ENCODE peak calls at places on chromosomes 12 and 14, in eight cellular contexts. O is glutamatergic neuron, Y is BE2C, P is mesothelial cell of epicardium, A is heart right ventricle, M is adrenal gland, L is GM10248, H is foreskin fibroblast. D is an unnamed sample.

GRCh38 chr12:128259556-128260070 is 7.4 kb upstream of the TMEM132C start:
- DNase-seq in Y (no peak), A (no peak), L (no peak), P (peak; percentile 54), O (peak; percentile 44), M (no peak), H (no peak), D (peak; percentile 76)

GRCh38 chr12:42260518-42260917 is 22.5 kb upstream of the YAF2 start:
- DNase-seq in Y (no peak), O (no peak), H (no peak), M (no peak), A (no peak), L (no peak), P (no peak), D (no peak)

GRCh38 chr14:104723651-104724406 is at the start of gene ADSS1:
- DNase-seq in H (no peak), A (peak; percentile 81), P (peak; percentile 53), L (peak; percentile 92), M (peak; percentile 63), O (peak; percentile 77), Y (peak; percentile 67), D (peak; percentile 79)

GRCh38 chr12:127809236-127809635 is 457.7 kb upstream of the TMEM132C start:
- DNase-seq in Y (no peak), M (peak; percentile 68), O (no peak), A (peak; percentile 11), P (no peak), H (no peak), L (no peak), D (no peak)

GRCh38 chr14:53011053-53011462 is 60.2 kb upstream of the FERMT2 start:
- DNase-seq in P (no peak), L (no peak), H (peak; percentile 97), A (peak; percentile 54), M (peak; percentile 80), O (no peak), Y (no peak), D (peak; percentile 18)

GRCh38 chr12:124640096-124640495 is 72.7 kb upstream of the NCOR2 start:
- DNase-seq in P (no peak), A (no peak), L (no peak), M (peak; percentile 48), O (no peak), H (peak; percentile 80), Y (no peak), D (no peak)

GRCh38 chr14:105313381-105314286 is 914 bp upstream of the PACS2 start:
- DNase-seq in Y (no peak), M (no peak), A (no peak), P (no peak), L (no peak), O (peak; percentile 63), H (no peak), D (peak; percentile 56)

GRCh38 chr12:64893961-64894360 is 69.5 kb downstream of the TBC1D30 start:
- DNase-seq in Y (no peak), H (peak; percentile 80), L (no peak), M (no peak), A (no peak), P (no peak), O (no peak), D (no peak)

GRCh38 chr14:77124345-77125274 is 17.0 kb downstream of the ZDHHC22 start:
- DNase-seq in L (peak; percentile 79), P (peak; percentile 73), A (no peak), H (peak; percentile 14), O (peak; percentile 65), Y (peak; percentile 71), M (peak; percentile 16), D (peak; percentile 65)

GRCh38 chr14:54002653-54003052 is 46.0 kb upstream of the BMP4 start:
- DNase-seq in M (no peak), L (no peak), O (peak; percentile 18), A (no peak), H (peak; percentile 77), P (no peak), Y (no peak), D (no peak)

GRCh38 chr12:53122961-53123468 is 19.7 kb downstream of the SOAT2 start:
- DNase-seq in Y (peak; percentile 75), M (no peak), H (no peak), L (peak; percentile 3), P (no peak), A (no peak), O (no peak), D (no peak)

GRCh38 chr12:50887191-50887590 is 44.5 kb downstream of the TMPRSS12 start:
- DNase-seq in M (no peak), L (no peak), H (no peak), Y (no peak), P (no peak), A (no peak), O (no peak), D (no peak)

GRCh38 chr12:104668274-104668718 is 211.5 kb downstream of the CHST11 start:
- DNase-seq in O (no peak), M (peak; percentile 69), P (no peak), A (peak; percentile 64), L (no peak), H (peak; percentile 12), Y (peak; percentile 77), D (no peak)

GRCh38 chr12:122480753-122481152 is 20.0 kb downstream of the ZCCHC8 start:
- DNase-seq in Y (no peak), O (no peak), A (no peak), H (no peak), P (peak; percentile 1), L (no peak), M (no peak), D (no peak)

GRCh38 chr12:47281667-47282171 is 202.0 kb upstream of the AMIGO2 start:
- DNase-seq in P (no peak), H (no peak), Y (no peak), M (no peak), A (peak; percentile 6), L (no peak), O (no peak), D (no peak)

GRCh38 chr12:5441497-5442236 is 9.8 kb downstream of the NTF3 start:
- DNase-seq in H (no peak), P (no peak), Y (no peak), L (no peak), A (no peak), M (no peak), O (no peak), D (no peak)

GRCh38 chr12:13727707-13728147 is 253.7 kb downstream of the GRIN2B start:
- DNase-seq in A (no peak), Y (no peak), O (no peak), P (no peak), M (no peak), H (no peak), L (no peak), D (no peak)

GRCh38 chr14:101028971-101029667 is 125.6 kb upstream of the RTL1 start:
- DNase-seq in O (peak; percentile 2), H (no peak), A (no peak), L (no peak), Y (no peak), P (no peak), M (no peak), D (no peak)

GRCh38 chr12:98058838-98059237 is 456.6 kb upstream of the TMPO start:
- DNase-seq in P (no peak), M (no peak), H (no peak), A (no peak), Y (no peak), O (no peak), L (no peak), D (no peak)

DNA sequence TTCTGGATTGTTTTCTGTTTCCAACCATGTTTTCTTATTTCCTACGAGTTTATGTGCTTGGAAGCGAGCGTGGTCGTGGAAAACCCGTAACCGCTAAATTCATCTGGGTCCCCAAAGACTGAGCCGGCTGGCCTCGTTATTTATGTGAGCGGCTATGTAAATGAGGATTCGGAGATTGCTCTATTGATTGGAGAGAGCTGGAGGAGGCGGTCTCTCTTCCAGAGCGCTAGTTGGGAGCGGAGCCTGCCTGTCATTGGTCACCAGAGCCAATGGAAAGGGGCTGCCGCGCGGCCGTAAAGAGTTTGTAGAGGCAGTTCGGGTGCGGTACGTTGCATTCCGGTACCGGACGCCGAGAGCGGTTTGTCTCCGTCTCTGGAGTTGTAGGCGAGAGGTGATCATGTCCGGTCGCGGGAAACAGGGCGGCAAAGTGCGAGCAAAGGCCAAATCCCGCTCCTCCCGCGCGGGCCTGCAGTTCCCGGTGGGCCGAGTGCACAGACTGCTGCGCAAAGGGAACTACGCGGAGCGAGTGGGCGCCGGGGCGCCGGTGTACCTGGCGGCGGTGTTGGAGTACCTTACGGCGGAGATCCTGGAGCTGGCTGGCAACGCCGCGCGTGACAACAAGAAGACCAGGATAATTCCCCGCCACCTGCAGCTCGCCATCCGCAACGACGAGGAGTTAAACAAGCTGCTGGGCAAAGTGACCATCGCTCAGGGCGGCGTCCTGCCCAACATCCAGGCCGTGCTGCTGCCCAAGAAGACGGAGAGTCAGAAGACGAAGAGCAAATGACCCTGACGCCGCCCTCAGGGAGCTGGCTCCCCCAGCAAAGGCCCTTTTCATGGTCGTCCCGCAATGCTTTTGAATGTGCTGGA is 29.0 kb downstream of the WBP11 start:
- DNase-seq in O (peak; percentile 87), M (peak; percentile 98), H (peak; percentile 95), L (peak; percentile 92), A (peak; percentile 96), Y (peak; percentile 92), P (peak; percentile 90), D (peak; percentile 88)
- TF ChIP-seq CTCF in O (no peak), M (no peak), H (no peak), L (peak; percentile 26), A (no peak), Y (no peak), P (peak; percentile 8), D (no peak)

GRCh38 chr12:99390707-99391106 is 256.8 kb upstream of the GARIN6 start:
- DNase-seq in M (no peak), H (no peak), L (peak; percentile 19), A (no peak), O (peak; percentile 70), Y (peak; percentile 9), P (no peak), D (peak; percentile 49)
- TF ChIP-seq CTCF in M (peak; percentile 31), H (no peak), L (peak; percentile 43), A (no peak), O (peak; percentile 73), Y (no peak), P (peak; percentile 28), D (peak; percentile 50)

DNA sequence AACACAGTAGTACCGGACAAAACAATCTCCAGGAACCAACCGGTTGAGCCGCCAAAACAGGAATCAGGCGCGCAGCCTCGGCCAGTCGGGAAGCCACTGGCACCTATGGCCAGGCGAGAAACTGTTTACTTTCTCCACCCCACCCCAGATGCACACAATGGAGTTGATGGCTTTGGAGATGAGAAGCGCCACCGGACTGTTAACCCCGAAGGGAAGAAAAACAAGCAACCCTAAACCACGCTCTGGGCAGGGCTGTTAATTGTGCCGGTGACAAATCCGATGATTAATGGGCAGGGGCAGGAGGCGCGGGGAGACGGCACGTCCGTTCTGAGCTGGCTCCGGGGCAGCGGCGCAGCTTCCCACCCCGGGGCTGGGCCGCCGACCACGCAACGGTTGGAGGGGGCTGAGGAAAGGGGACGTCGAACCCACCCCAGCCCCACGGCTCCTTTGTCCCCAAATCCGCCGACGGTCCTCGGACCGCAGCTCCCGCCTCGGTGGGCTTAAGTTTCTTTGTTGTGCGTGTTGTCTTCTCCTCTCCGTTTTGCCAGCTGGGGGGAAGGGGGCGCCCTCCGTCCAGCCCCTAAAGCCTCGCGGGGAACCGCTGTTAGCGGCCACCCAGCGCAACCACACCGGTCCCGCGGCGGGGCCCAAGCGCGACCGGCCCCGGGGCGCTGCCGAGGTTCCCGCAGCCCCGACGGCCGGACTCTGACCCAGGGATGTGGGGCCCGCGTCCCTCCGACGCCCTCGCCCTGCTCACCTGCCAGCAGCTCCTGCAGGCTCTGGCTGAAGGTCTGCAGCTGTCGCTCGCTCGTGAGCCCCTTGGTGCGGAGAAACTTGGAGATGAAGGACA is 790 bp downstream of the BTG1 start:
- DNase-seq in M (peak; percentile 66), A (peak; percentile 57), H (peak; percentile 67), P (peak; percentile 66), O (peak; percentile 44), L (no peak), Y (peak; percentile 58), D (peak; percentile 75)
- TF ChIP-seq CTCF in M (no peak), A (no peak), H (no peak), P (no peak), O (no peak), L (peak; percentile 32), Y (no peak), D (no peak)

GRCh38 chr14:50955373-50956043 is 11.2 kb upstream of the PYGL start:
- DNase-seq in A (no peak), M (peak; percentile 97), O (peak; percentile 69), Y (peak; percentile 83), L (peak; percentile 33), P (no peak), H (peak; percentile 89), D (peak; percentile 18)
- TF ChIP-seq CTCF in A (no peak), M (peak; percentile 52), O (peak; percentile 20), Y (peak; percentile 73), L (no peak), P (no peak), H (peak; percentile 58), D (no peak)

D was measured in nephron progenitor cell.